ENCODE peak calls at places on chromosomes 16 and 17, in four cellular contexts. E is K562, H is H1, R is HepG2. K is an unnamed sample.

GRCh38 chr16:10171225-10171624 is 11.0 kb downstream of the GRIN2A start:
- DNase-seq in E (no peak), R (peak; percentile 83), H (no peak), K (no peak)

GRCh38 chr17:9307313-9307998 is 268.2 kb downstream of the STX8 start:
- DNase-seq in E (no peak), H (no peak), R (no peak), K (no peak)

GRCh38 chr17:14138649-14139048 is 69.3 kb downstream of the COX10 start:
- DNase-seq in R (peak; percentile 7), H (no peak), E (no peak), K (no peak)

GRCh38 chr16:83271123-83271522 is 536.7 kb upstream of the HSBP1 start:
- DNase-seq in H (no peak), R (no peak), E (no peak), K (no peak)

GRCh38 chr17:57294629-57295501 is 38.5 kb downstream of the MSI2 start:
- DNase-seq in H (no peak), R (peak; percentile 21), E (peak; percentile 38), K (peak; percentile 44)

GRCh38 chr17:4101127-4101798 is 41.6 kb downstream of the ZZEF1 start:
- DNase-seq in H (no peak), E (peak; percentile 65), R (no peak), K (peak; percentile 31)

GRCh38 chr16:78641463-78641862 is 542.0 kb downstream of the WWOX start:
- DNase-seq in R (no peak), E (no peak), H (no peak), K (no peak)

GRCh38 chr17:2192367-2193028 is 111.1 kb downstream of the SMG6 start:
- DNase-seq in H (no peak), R (no peak), E (peak; percentile 42), K (peak; percentile 76)

GRCh38 chr17:2416010-2416734 is 15.3 kb upstream of the MNT start:
- DNase-seq in R (peak; percentile 61), H (no peak), E (peak; percentile 85), K (peak; percentile 84)

GRCh38 chr17:82300707-82301270 is 16.6 kb downstream of the CD7 start:
- DNase-seq in R (no peak), H (no peak), E (no peak), K (peak; percentile 68)

GRCh38 chr17:82298538-82299421 is 18.6 kb downstream of the CD7 start:
- DNase-seq in R (no peak), E (no peak), H (no peak), K (no peak)

GRCh38 chr17:82297804-82298537 is 19.4 kb downstream of the CD7 start:
- DNase-seq in R (no peak), E (peak; percentile 88), H (no peak), K (peak; percentile 98)

GRCh38 chr17:82300228-82300627 is 17.2 kb downstream of the CD7 start:
- DNase-seq in R (no peak), E (no peak), H (no peak), K (no peak)

DNA sequence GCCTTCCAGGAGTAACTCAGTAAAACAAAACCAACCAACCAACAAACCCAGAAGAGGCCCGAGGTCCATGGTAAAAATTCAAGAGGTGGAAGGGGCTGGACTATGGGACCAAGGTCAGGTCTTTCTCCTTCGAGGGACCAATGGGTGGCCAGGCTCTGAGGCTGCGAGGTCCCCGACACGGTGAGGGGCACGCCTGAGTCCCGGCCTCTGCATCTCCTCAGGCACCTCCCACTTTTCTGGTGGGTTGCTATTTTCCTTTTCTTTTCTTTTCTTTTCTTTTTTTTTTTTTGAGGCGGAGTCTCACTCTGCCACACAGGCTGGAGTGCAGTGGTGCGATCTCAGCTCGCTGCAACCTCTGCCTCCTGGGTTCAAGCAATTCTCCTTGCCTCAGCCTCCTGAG is 18.0 kb downstream of the CD7 start:
- DNase-seq in H (no peak), R (no peak), E (no peak), K (no peak)
- TF ChIP-seq PHF8 in H (no peak), R (no peak), E (no peak), K (no peak)

GRCh38 chr17:29292071-29292991 is 1.6 kb downstream of the NUFIP2 start:
- DNase-seq in R (no peak), E (peak; percentile 66), H (no peak), K (peak; percentile 54)
- TF ChIP-seq PHF8 in R (no peak), E (no peak), H (no peak), K (no peak)

GRCh38 chr16:58284488-58284887 is 10.3 kb downstream of the PRSS54 start:
- DNase-seq in H (no peak), E (peak; percentile 32), R (no peak), K (no peak)

GRCh38 chr16:58286280-58286679 is 8.5 kb downstream of the PRSS54 start:
- DNase-seq in R (no peak), H (no peak), E (no peak), K (no peak)

GRCh38 chr16:58290861-58291260 is 4.0 kb downstream of the PRSS54 start:
- DNase-seq in E (no peak), R (no peak), H (no peak), K (no peak)

GRCh38 chr16:58284021-58284420 is 10.8 kb downstream of the PRSS54 start:
- DNase-seq in R (no peak), H (no peak), E (peak; percentile 27), K (no peak)

GRCh38 chr16:58286769-58287433 is 7.9 kb downstream of the PRSS54 start:
- DNase-seq in R (no peak), E (no peak), H (no peak), K (no peak)
- TF ChIP-seq PHF8 in R (no peak), E (no peak), H (no peak), K (no peak)

GRCh38 chr17:20207295-20207985 is 198.3 kb downstream of the SPECC1 start:
- DNase-seq in E (no peak), R (no peak), H (no peak), K (no peak)
- TF ChIP-seq PHF8 in E (no peak), R (no peak), H (no peak), K (no peak)

GRCh38 chr17:81221371-81221841 is 1.4 kb downstream of the CEP131 start:
- DNase-seq in H (no peak), E (no peak), R (no peak), K (no peak)
- TF ChIP-seq PHF8 in H (no peak), E (no peak), R (no peak), K (no peak)